ENCODE peak calls at places on chromosomes 16 and 17, in nine cellular contexts. H, J, G, P, S, Q, Y, E and I are unnamed samples.

GRCh38 chr16:797120-797420 is 3.5 kb downstream of the GNG13 start:
- DNase-seq in G (no peak), J (no peak), P (no peak), H (no peak), E (no peak), Y (no peak), S (no peak), Q (peak), I (no peak)

GRCh38 chr16:47713225-47713595 is 252.1 kb downstream of the PHKB start:
- DNase-seq in Q (peak), Y (no peak), H (no peak), S (peak), G (no peak), E (peak), P (no peak), J (peak), I (no peak)

GRCh38 chr16:86222965-86223551 is 287.3 kb upstream of the FOXF1 start:
- DNase-seq in Q (no peak), J (peak), G (no peak), H (no peak), E (peak), Y (no peak), S (no peak), P (peak), I (peak)

GRCh38 chr16:55053071-55053415 is 122.4 kb downstream of the IRX5 start:
- DNase-seq in Y (no peak), Q (no peak), P (no peak), G (no peak), H (no peak), J (no peak), E (no peak), S (no peak), I (no peak)

GRCh38 chr16:49012961-49013726 is 268.5 kb downstream of the CBLN1 start:
- DNase-seq in Y (no peak), H (no peak), G (no peak), E (no peak), J (peak), Q (no peak), S (no peak), P (no peak), I (no peak)

GRCh38 chr17:652310-652709 is 62.3 kb downstream of the VPS53 start:
- DNase-seq in Q (no peak), Y (no peak), G (peak), S (no peak), P (no peak), E (no peak), H (no peak), J (no peak), I (no peak)

GRCh38 chr16:1357906-1358566 is 6.3 kb downstream of the GNPTG start:
- DNase-seq in Y (no peak), G (no peak), P (no peak), Q (peak), E (no peak), S (no peak), J (peak), H (no peak), I (no peak)

GRCh38 chr17:55430531-55431228 is 9.0 kb upstream of the MMD start:
- DNase-seq in P (no peak), G (no peak), H (no peak), Q (peak), Y (no peak), J (peak), S (peak), E (no peak), I (no peak)

GRCh38 chr17:76573096-76573495 is 12.6 kb downstream of the ST6GALNAC2 start:
- DNase-seq in H (no peak), Q (no peak), S (no peak), J (no peak), Y (no peak), E (no peak), P (no peak), G (no peak), I (no peak)

GRCh38 chr17:37182786-37183185 is 193.0 kb upstream of the C17orf78 start:
- DNase-seq in S (peak), G (no peak), H (no peak), P (peak), J (peak), Q (no peak), E (no peak), Y (no peak), I (no peak)

GRCh38 chr17:17511971-17512858 is 16.0 kb upstream of the RASD1 start:
- DNase-seq in P (peak), G (peak), H (no peak), Y (no peak), E (peak), Q (peak), S (peak), J (peak), I (no peak)

GRCh38 chr17:21089145-21089544 is 37.6 kb upstream of the DHRS7B start:
- DNase-seq in H (no peak), E (no peak), Q (no peak), J (peak), G (no peak), S (peak), P (peak), Y (no peak), I (no peak)

GRCh38 chr16:25110392-25110947 is 1.1 kb upstream of the LCMT1 start:
- DNase-seq in E (peak), S (no peak), P (no peak), G (no peak), J (no peak), H (no peak), Y (no peak), Q (peak), I (no peak)

GRCh38 chr16:16083421-16084156 is 134.2 kb downstream of the ABCC1 start:
- DNase-seq in S (no peak), E (peak), J (peak), Q (peak), Y (no peak), H (no peak), P (no peak), G (no peak), I (no peak)

GRCh38 chr17:21532763-21533385 is 156.7 kb downstream of the KCNJ12 start:
- DNase-seq in G (no peak), E (no peak), H (no peak), J (no peak), P (no peak), S (no peak), Y (no peak), Q (no peak), I (no peak)